ENCODE peak calls at places on chromosomes 6 and 20, in seven cellular contexts. I is ascending aorta, Z is uterus, O is pancreas, R is adipocyte, N is lung, U is AG04450. C is an unnamed sample. For H3K9me3, the result is how much of the 10 kb centered on the place peaks cover.

GRCh38 chr20:25059866-25060465 is 2.0 kb upstream of the ACSS1 start:
- DNase-seq in N (no peak), U (no peak), O (no peak), I (peak), R (no peak), Z (no peak), C (no peak)

GRCh38 chr6:26286168-26286854 is 78.7 kb upstream of the BTN3A2 start:
- DNase-seq in U (no peak), R (peak), Z (peak), O (peak), I (peak), N (peak), C (peak)

GRCh38 chr20:51487525-51488279 is 54.8 kb downstream of the NFATC2 start:
- DNase-seq in U (peak), Z (peak), N (no peak), I (no peak), O (no peak), R (peak), C (no peak)

GRCh38 chr6:28944412-28945006 is 20.7 kb upstream of the TRIM27 start:
- DNase-seq in I (peak), Z (peak), N (peak), O (no peak), R (peak), U (peak), C (peak)

GRCh38 chr6:119347466-119348307 is 1.9 kb downstream of the MAN1A1 start:
- DNase-seq in N (peak), I (peak), U (no peak), O (peak), Z (peak), R (peak), C (no peak)

GRCh38 chr6:56022678-56023077 is 147.3 kb upstream of the BMP5 start:
- DNase-seq in R (no peak), N (no peak), O (no peak), Z (no peak), I (no peak), U (no peak), C (no peak)

GRCh38 chr20:21512634-21513180 is 1.2 kb downstream of the NKX2-2 start:
- DNase-seq in Z (no peak), N (no peak), R (no peak), U (no peak), I (no peak), O (no peak), C (no peak)

GRCh38 chr6:168041928-168042327 is 37.1 kb downstream of the FRMD1 start:
- DNase-seq in Z (no peak), N (no peak), U (no peak), R (no peak), I (no peak), O (no peak), C (no peak)

GRCh38 chr6:160333841-160334240 is 14.3 kb upstream of the SLC22A3 start:
- DNase-seq in N (no peak), Z (no peak), I (no peak), U (no peak), R (no peak), O (no peak), C (no peak)

GRCh38 chr20:57408536-57409233 is 17.5 kb downstream of the RBM38 start:
- DNase-seq in O (no peak), N (no peak), Z (no peak), U (no peak), R (no peak), I (no peak), C (no peak)

GRCh38 chr6:127118505-127119360 is at the start of gene RSPO3:
- DNase-seq in Z (peak), I (no peak), R (peak), N (no peak), O (no peak), U (no peak), C (no peak)

GRCh38 chr6:170094686-170095272 is 196.1 kb downstream of the DLL1 start:
- DNase-seq in N (no peak), U (no peak), Z (no peak), R (no peak), O (peak), I (peak), C (peak)

GRCh38 chr20:38883081-38883980 is 42.9 kb upstream of the FAM83D start:
- DNase-seq in N (no peak), Z (no peak), R (no peak), U (no peak), O (no peak), I (no peak), C (no peak)

GRCh38 chr6:17022604-17023003 is 79.2 kb upstream of the STMND1 start:
- DNase-seq in I (no peak), O (no peak), N (no peak), Z (no peak), U (no peak), R (no peak), C (no peak)

GRCh38 chr6:120826253-120826652 is 508.0 kb downstream of the TBC1D32 start:
- DNase-seq in O (peak), N (no peak), R (peak), Z (no peak), I (no peak), U (no peak), C (no peak)

GRCh38 chr20:1144401-1145172 is 26.2 kb downstream of the PSMF1 start:
- DNase-seq in Z (no peak), N (no peak), R (no peak), U (no peak), I (no peak), O (no peak), C (no peak)

GRCh38 chr6:38487423-38487822 is 152.3 kb downstream of the BTBD9 start:
- DNase-seq in R (no peak), U (no peak), O (no peak), N (no peak), Z (no peak), I (no peak), C (no peak)

GRCh38 chr20:13321416-13321815 is 100.3 kb downstream of the ISM1 start:
- DNase-seq in O (no peak), U (no peak), R (no peak), N (no peak), I (no peak), Z (no peak), C (no peak)

GRCh38 chr20:32485770-32486248 is 99.3 kb downstream of the NOL4L start:
- DNase-seq in R (no peak), N (no peak), I (no peak), Z (no peak), U (no peak), O (no peak), C (no peak)

GRCh38 chr6:133978896-133979240 is 25.8 kb downstream of the TBPL1 start:
- DNase-seq in I (no peak), O (no peak), N (no peak), R (peak), Z (no peak), U (no peak), C (no peak)

GRCh38 chr6:100633096-100633766 is 168.5 kb upstream of the SIM1 start:
- DNase-seq in N (no peak), O (no peak), I (no peak), R (peak), U (peak), Z (no peak), C (no peak)

GRCh38 chr6:36862848-36863382 is 11.7 kb downstream of the PPIL1 start:
- DNase-seq in N (no peak), Z (no peak), I (no peak), U (no peak), O (no peak), R (no peak), C (no peak)

GRCh38 chr6:111486921-111487320 is 3.9 kb upstream of the REV3L start:
- DNase-seq in U (no peak), I (no peak), Z (no peak), O (no peak), R (no peak), N (no peak), C (no peak)

GRCh38 chr6:146829792-146830565 is 231.2 kb downstream of the ADGB start:
- DNase-seq in Z (no peak), O (no peak), R (no peak), U (no peak), I (no peak), N (no peak), C (no peak)

GRCh38 chr6:100163035-100163434 is 169.0 kb upstream of the MCHR2 start:
- DNase-seq in N (no peak), R (no peak), Z (no peak), I (no peak), U (no peak), O (no peak), C (no peak)

GRCh38 chr6:142871910-142872331 is 73.1 kb downstream of the HIVEP2 start:
- DNase-seq in I (peak), N (no peak), O (peak), U (peak), R (peak), Z (no peak), C (peak)

GRCh38 chr20:39993737-39994136 is 695.3 kb downstream of the MAFB start:
- DNase-seq in O (no peak), U (no peak), Z (no peak), R (no peak), N (peak), I (no peak), C (no peak)

GRCh38 chr6:137820952-137821351 is 46.1 kb upstream of the TNFAIP3 start:
- DNase-seq in Z (no peak), I (no peak), O (no peak), N (no peak), R (peak), U (no peak), C (no peak)

GRCh38 chr20:20663841-20664240 is 48.6 kb downstream of the RALGAPA2 start:
- DNase-seq in N (no peak), I (no peak), O (no peak), Z (no peak), R (peak), U (no peak), C (no peak)

GRCh38 chr20:34512266-34512954 is 3.8 kb upstream of the DYNLRB1 start:
- DNase-seq in O (no peak), N (no peak), Z (no peak), I (no peak), R (no peak), U (no peak), C (no peak)
- H3K9me3 ChIP-seq in O (under half), N (under half), Z (under half), I (under half), R (under half), U (under half), C (under half)

GRCh38 chr20:60648556-60648955 is 603.5 kb upstream of the CDH4 start:
- DNase-seq in U (no peak), I (no peak), Z (no peak), O (no peak), N (no peak), R (no peak), C (no peak)

GRCh38 chr20:60649541-60649940 is 602.5 kb upstream of the CDH4 start:
- DNase-seq in Z (no peak), R (no peak), O (no peak), I (no peak), N (no peak), U (no peak), C (no peak)

GRCh38 chr20:60650087-60650486 is 602.0 kb upstream of the CDH4 start:
- DNase-seq in N (no peak), U (no peak), I (no peak), R (no peak), Z (no peak), O (no peak), C (no peak)

GRCh38 chr20:60652615-60653014 is 599.4 kb upstream of the CDH4 start:
- DNase-seq in Z (no peak), U (no peak), O (no peak), R (no peak), I (no peak), N (no peak), C (no peak)

DNA sequence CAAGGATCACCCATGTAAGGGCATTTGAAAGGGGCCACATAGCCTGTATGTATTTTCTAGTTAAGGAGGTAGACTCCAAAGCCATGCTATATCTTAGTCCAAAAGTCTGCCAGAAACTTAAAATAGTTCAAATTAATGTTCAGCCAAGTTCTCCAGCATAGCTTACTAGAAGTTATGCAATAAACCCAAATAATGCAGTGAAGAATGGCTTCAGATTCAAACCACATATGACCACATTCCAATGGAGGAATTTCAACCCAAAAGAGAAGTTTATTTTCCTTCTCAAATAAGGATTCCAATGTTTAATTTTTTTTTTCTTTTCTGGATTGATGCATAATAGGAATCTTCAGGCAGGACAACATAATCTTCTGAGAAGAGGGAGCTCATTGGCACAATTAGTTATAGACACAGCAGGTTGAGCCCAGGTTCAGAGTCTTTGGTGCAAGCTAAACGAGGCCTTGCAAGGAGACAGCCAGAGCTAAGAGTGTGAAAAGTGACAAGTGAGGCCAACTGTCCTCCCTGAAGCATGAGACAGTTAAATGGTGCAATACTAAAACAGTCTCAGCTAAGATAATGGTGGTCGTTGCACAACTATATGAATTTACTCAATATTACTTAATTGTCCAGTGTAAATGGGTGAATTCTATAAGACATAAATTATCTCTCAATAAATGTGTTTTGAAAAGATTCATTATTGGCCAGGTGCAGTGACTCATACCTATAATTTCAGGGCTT is 598.8 kb upstream of the CDH4 start:
- DNase-seq in U (no peak), R (no peak), Z (no peak), I (no peak), O (no peak), N (no peak), C (no peak)
- H3K9me3 ChIP-seq in U (under half), R (under half), Z (under half), I (under half), O (under half), N (under half), C (under half)

GRCh38 chr20:62423326-62423706 is 4.0 kb downstream of the RBBP8NL start:
- DNase-seq in N (no peak), R (no peak), O (no peak), I (no peak), Z (no peak), U (no peak), C (no peak)
- H3K9me3 ChIP-seq in N (under half), R (under half), O (under half), I (under half), Z (under half), U (under half), C (under half)

GRCh38 chr20:55918471-55918870 is 86.8 kb downstream of the CBLN4 start:
- DNase-seq in I (no peak), O (no peak), N (no peak), R (no peak), Z (no peak), U (no peak), C (no peak)
- H3K9me3 ChIP-seq in I (under half), O (under half), N (under half), R (under half), Z (under half), U (under half), C (under half)

DNA sequence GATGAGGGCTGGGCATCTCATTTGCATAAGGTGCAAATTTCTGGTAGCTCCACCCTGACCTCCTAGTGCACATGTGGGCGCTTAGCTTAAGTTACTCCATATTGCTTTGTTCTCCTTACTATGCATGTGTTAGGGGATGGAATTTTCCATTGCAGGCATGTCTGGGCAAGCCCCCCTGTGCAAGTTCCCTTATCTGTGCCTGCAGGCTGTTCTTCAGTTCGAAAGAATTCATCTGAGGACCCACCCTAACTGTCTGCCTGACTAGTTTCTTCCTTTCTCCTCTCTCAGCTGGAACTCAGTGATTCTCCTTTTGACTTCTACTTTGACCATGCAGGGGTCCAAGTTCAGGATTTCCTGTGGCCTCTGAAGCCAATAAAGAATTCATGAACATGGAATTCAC is 30.2 kb downstream of the CCDC170 start:
- DNase-seq in Z (no peak), O (no peak), I (no peak), N (no peak), U (no peak), R (no peak), C (no peak)
- H3K9me3 ChIP-seq in Z (under half), O (under half), I (under half), N (under half), U (under half), R (under half), C (under half)

GRCh38 chr6:163507965-163508364 is 93.4 kb downstream of the QKI start:
- DNase-seq in Z (no peak), I (no peak), O (no peak), U (no peak), R (no peak), N (no peak), C (no peak)
- H3K9me3 ChIP-seq in Z (under half), I (under half), O (under half), U (under half), R (under half), N (under half), C (under half)

GRCh38 chr6:130274007-130274406 is 51.3 kb upstream of the SAMD3 start:
- DNase-seq in O (no peak), I (no peak), Z (no peak), U (no peak), N (no peak), R (no peak), C (no peak)

DNA sequence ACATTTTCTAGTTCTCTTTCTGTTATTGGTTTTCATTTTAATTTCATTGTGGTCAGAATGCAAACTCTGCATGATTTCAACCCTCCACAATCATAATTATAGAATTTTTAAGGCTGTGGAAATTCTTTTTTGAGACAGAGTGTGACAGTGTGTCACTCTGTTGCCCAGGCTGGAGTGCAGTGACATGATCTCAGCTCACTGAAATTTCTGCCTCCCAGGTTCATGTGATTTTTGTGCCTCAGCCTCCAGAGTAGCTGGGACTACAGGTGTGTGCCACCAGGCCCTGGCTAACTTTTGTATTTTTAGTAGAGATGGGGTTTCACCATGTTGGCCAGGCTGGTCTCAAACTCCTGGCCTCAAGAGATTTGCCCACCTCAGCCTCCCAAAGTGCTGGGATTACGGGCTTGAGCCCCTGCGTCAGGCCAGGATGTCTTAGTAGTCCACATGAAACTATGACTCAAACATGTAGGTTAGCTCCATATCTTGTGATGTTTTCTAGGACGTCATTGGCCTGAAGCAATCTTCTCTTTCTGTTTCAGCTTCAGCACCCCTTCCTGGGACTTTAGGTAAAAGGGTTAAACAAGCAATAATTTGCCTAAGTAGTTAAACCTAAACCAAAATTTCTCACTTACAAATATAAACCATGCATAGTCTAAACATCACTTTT is 47.4 kb upstream of the SAMD3 start:
- DNase-seq in N (no peak), Z (no peak), R (no peak), U (no peak), O (no peak), I (no peak), C (no peak)
- H3K9me3 ChIP-seq in N (under half), Z (under half), R (under half), U (under half), O (under half), I (under half), C (under half)

GRCh38 chr20:55977723-55978481 is 27.4 kb downstream of the CBLN4 start:
- DNase-seq in N (peak), I (no peak), Z (peak), R (no peak), U (no peak), O (no peak), C (no peak)

GRCh38 chr20:55974491-55975202 is 30.7 kb downstream of the CBLN4 start:
- DNase-seq in N (no peak), I (no peak), O (peak), R (no peak), U (no peak), Z (no peak), C (no peak)

GRCh38 chr20:55978550-55978949 is 26.8 kb downstream of the CBLN4 start:
- DNase-seq in O (no peak), I (no peak), R (no peak), U (no peak), N (no peak), Z (no peak), C (no peak)
- H3K9me3 ChIP-seq in O (under half), I (under half), R (under half), U (under half), N (under half), Z (under half), C (under half)

DNA sequence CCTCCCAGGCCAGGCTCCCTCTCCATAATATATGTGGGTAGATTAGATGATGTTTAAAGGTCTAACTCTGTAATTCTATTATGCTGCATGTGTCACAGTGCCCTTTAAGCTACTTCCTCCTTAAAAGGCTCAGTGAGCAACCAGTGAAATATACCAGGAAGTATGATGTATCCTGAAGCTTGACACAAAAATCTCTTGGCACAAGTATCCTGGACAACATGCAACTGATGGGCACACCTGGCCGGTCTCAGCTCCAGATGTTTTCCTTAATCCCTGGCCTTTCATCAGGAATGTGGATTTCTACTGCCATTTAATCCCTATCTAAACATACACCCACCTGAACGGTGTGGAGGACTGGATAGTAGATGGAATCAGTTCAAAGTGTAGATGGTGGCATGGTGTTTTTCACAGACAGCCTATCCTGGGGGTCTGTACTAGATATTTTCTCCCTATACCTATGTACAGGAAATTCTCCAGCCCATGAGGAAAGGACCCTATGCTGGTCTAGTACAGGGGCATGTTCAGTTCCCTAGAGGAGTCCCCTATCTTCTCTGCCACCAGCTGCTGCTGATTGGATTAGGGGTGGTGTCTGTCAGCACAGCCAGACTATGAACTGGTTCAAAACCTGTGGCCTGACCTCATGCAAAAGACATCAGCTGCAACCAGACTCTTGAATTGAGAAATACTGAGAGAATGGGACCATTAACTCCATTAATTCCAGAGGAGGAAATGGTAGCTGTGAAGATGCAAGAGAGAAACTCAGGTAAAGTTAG is 59.4 kb upstream of the CITED2 start:
- DNase-seq in U (no peak), Z (no peak), O (no peak), I (no peak), R (peak), N (no peak), C (no peak)
- H3K9me3 ChIP-seq in U (under half), Z (under half), O (under half), I (under half), R (under half), N (under half), C (under half)

GRCh38 chr20:30815577-30816181 is 441.8 kb upstream of the DEFB115 start:
- DNase-seq in O (no peak), R (no peak), U (no peak), N (no peak), I (no peak), Z (no peak), C (no peak)
- H3K9me3 ChIP-seq in O (under half), R (under half), U (under half), N (under half), I (under half), Z (under half), C (under half)